ENCODE peak calls at places on chromosomes 7 and 10, in seven cellular contexts. U is astrocyte, K is SK-MEL-5, B is EL, M is retinal pigment epithelial cell, Y is NCI-H510A treated with DMSO at 0.1 percent for 48 hours, Z is breast epithelium. F is an unnamed sample.

GRCh38 chr7:11988186-11988585 is 156.2 kb upstream of the THSD7A start:
- DNase-seq in B (no peak), K (no peak), U (no peak), Z (no peak), Y (peak; percentile 75), M (no peak), F (no peak)

GRCh38 chr7:80775972-80776371 is 137.5 kb downstream of the CD36 start:
- DNase-seq in K (no peak), U (no peak), M (no peak), B (no peak), Z (no peak), Y (no peak), F (no peak)

GRCh38 chr7:18457832-18458231 is 37.7 kb upstream of the HDAC9 start:
- DNase-seq in U (no peak), Y (no peak), K (peak; percentile 46), Z (no peak), M (no peak), B (no peak), F (no peak)

GRCh38 chr7:129824291-129825004 is 128.3 kb downstream of the UBE2H start:
- DNase-seq in U (no peak), K (no peak), Y (no peak), B (no peak), Z (no peak), M (no peak), F (no peak)

GRCh38 chr10:132142396-132143161 is 44.2 kb upstream of the DPYSL4 start:
- DNase-seq in Z (no peak), Y (no peak), B (peak; percentile 26), U (no peak), K (peak; percentile 27), M (no peak), F (peak; percentile 14)

GRCh38 chr7:221996-222715 is 29.8 kb downstream of the FAM20C start:
- DNase-seq in B (no peak), Z (no peak), K (no peak), U (no peak), Y (no peak), M (no peak), F (no peak)

GRCh38 chr10:75718996-75719395 is 287.6 kb downstream of the LRMDA start:
- DNase-seq in K (no peak), Y (peak; percentile 76), U (no peak), B (no peak), Z (no peak), M (no peak), F (no peak)

GRCh38 chr7:8261711-8262695 is at the start of gene ICA1:
- DNase-seq in U (peak; percentile 20), B (peak; percentile 54), M (peak; percentile 14), Z (peak; percentile 75), Y (peak; percentile 91), K (peak; percentile 52), F (peak; percentile 26)

GRCh38 chr10:98388086-98388655 is 26.8 kb downstream of the PYROXD2 start:
- DNase-seq in M (no peak), U (no peak), Z (no peak), K (no peak), B (no peak), Y (no peak), F (no peak)

GRCh38 chr10:127834791-127835190 is 58.0 kb downstream of the CLRN3 start:
- DNase-seq in M (no peak), Y (no peak), U (no peak), Z (no peak), K (no peak), B (no peak), F (no peak)

GRCh38 chr10:14526326-14526725 is 195.6 kb upstream of the FRMD4A start:
- DNase-seq in K (no peak), Z (no peak), M (no peak), U (no peak), Y (no peak), B (no peak), F (no peak)